ENCODE peak calls at places on chromosomes 11 and 22, in seven cellular contexts. N is NCI-H1092; H is CD4-positive, CD25-positive, alpha-beta regulatory T cell; E is stimulated activated CD4-positive, alpha-beta T cell treated with anti-CD3 and anti-CD28 coated beads, Interleukin-15, amount 100 ng/mL, for 24 hours; Q is astrocyte of the spinal cord; P is iPS DF 6.9; A is foreskin fibroblast. B is an unnamed sample.

GRCh38 chr22:35231585-35232084 is 25.7 kb upstream of the HMGXB4 start:
- DNase-seq in N (peak), H (peak), E (peak), Q (peak), P (peak), A (peak), B (peak)

GRCh38 chr11:120660024-120660565 is 148.5 kb downstream of the GRIK4 start:
- DNase-seq in N (no peak), H (no peak), E (peak), Q (peak), P (peak), A (peak), B (no peak)

GRCh38 chr11:16402654-16403447 is 46.5 kb upstream of the SOX6 start:
- DNase-seq in N (no peak), H (no peak), E (no peak), Q (no peak), P (peak), A (no peak), B (peak)

GRCh38 chr11:117572129-117572528 is 224.9 kb downstream of the DSCAML1 start:
- DNase-seq in N (no peak), H (no peak), E (no peak), Q (no peak), P (no peak), A (no peak), B (no peak)

GRCh38 chr11:72958790-72959189 is 144.6 kb downstream of the ATG16L2 start:
- DNase-seq in N (no peak), H (no peak), E (no peak), Q (no peak), P (no peak), A (no peak), B (no peak)

GRCh38 chr11:1232328-1233321 is 9.8 kb downstream of the MUC5B start:
- DNase-seq in N (no peak), H (no peak), E (no peak), Q (no peak), P (no peak), A (no peak), B (no peak)

GRCh38 chr11:65316979-65317786 is 2.5 kb downstream of the CDC42EP2 start:
- DNase-seq in N (no peak), H (no peak), E (no peak), Q (peak), P (no peak), A (peak), B (no peak)

GRCh38 chr11:43789700-43790443 is 90.8 kb upstream of the ALKBH3 start:
- DNase-seq in N (no peak), H (no peak), E (no peak), Q (peak), P (no peak), A (peak), B (peak)

GRCh38 chr11:33907419-33907818 is 15.5 kb upstream of the LMO2 start:
- DNase-seq in N (no peak), H (no peak), E (no peak), Q (no peak), P (no peak), A (no peak), B (no peak)

GRCh38 chr11:108906329-108906728 is 241.5 kb downstream of the DDX10 start:
- DNase-seq in N (no peak), H (no peak), E (no peak), Q (peak), P (no peak), A (peak), B (no peak)

GRCh38 chr22:27982630-27983180 is 63.6 kb upstream of the PITPNB start:
- DNase-seq in N (no peak), H (no peak), E (no peak), Q (no peak), P (no peak), A (no peak), B (no peak)

GRCh38 chr11:112503410-112503809 is 242.8 kb upstream of the PLET1 start:
- DNase-seq in N (no peak), H (no peak), E (no peak), Q (no peak), P (no peak), A (no peak), B (no peak)

GRCh38 chr11:131999084-131999483 is 628.7 kb downstream of the NTM start:
- DNase-seq in N (peak), H (no peak), E (no peak), Q (peak), P (no peak), A (no peak), B (peak)